ENCODE peak calls at places on chromosomes 13 and 19, in seven cellular contexts. U is psoas muscle, D is lower lobe of right lung, L is SK-N-SH, Y is cardiac muscle cell, H is upper lobe of left lung, C is left ventricle myocardium inferior. I is an unnamed sample. For H3K9me3, the result is how much of the 10 kb centered on the place peaks cover.

GRCh38 chr19:14127929-14128509 is 8.4 kb downstream of the ASF1B start:
- DNase-seq in U (peak), D (peak), L (no peak), Y (no peak), H (no peak), C (no peak), I (no peak)

GRCh38 chr13:27097691-27098090 is 73.9 kb downstream of the USP12 start:
- DNase-seq in U (no peak), D (no peak), L (no peak), Y (no peak), H (no peak), C (no peak), I (no peak)

GRCh38 chr19:38514812-38515633 is 81.5 kb downstream of the RYR1 start:
- DNase-seq in U (peak), D (peak), L (peak), Y (peak), H (peak), C (peak), I (peak)

GRCh38 chr19:4057913-4058695 is 8.6 kb downstream of the ZBTB7A start:
- DNase-seq in U (peak), D (peak), L (no peak), Y (no peak), H (peak), C (peak), I (no peak)

GRCh38 chr13:37295046-37295445 is 189.6 kb upstream of the CSNK1A1L start:
- DNase-seq in U (peak), D (no peak), L (no peak), Y (no peak), H (peak), C (peak), I (no peak)

GRCh38 chr13:103952183-103952582 is 886.0 kb upstream of the SLC10A2 start:
- DNase-seq in U (no peak), D (no peak), L (no peak), Y (no peak), H (no peak), C (no peak), I (no peak)

GRCh38 chr13:91647361-91647970 is 249.0 kb downstream of the GPC5 start:
- DNase-seq in U (no peak), D (no peak), L (peak), Y (no peak), H (no peak), C (no peak), I (peak)

GRCh38 chr13:107373551-107373950 is 805.6 kb upstream of the ARGLU1 start:
- DNase-seq in U (no peak), D (no peak), L (no peak), Y (peak), H (no peak), C (no peak), I (peak)

GRCh38 chr13:109381546-109382180 is 404.7 kb downstream of the IRS2 start:
- DNase-seq in U (no peak), D (no peak), L (no peak), Y (no peak), H (no peak), C (no peak), I (no peak)

GRCh38 chr13:44812818-44813217 is 176.5 kb downstream of the NUFIP1 start:
- DNase-seq in U (no peak), D (no peak), L (no peak), Y (no peak), H (no peak), C (no peak), I (no peak)

GRCh38 chr13:35914662-35915061 is 216.5 kb downstream of the DCLK1 start:
- DNase-seq in U (no peak), D (no peak), L (no peak), Y (no peak), H (no peak), C (no peak), I (no peak)

GRCh38 chr13:39455534-39456175 is 147.3 kb downstream of the LHFPL6 start:
- DNase-seq in U (no peak), D (no peak), L (peak), Y (no peak), H (no peak), C (no peak), I (no peak)

GRCh38 chr13:74062933-74063332 is 71.3 kb downstream of the KLF12 start:
- DNase-seq in U (peak), D (no peak), L (no peak), Y (peak), H (no peak), C (peak), I (no peak)

GRCh38 chr13:41985788-41986508 is 25.0 kb upstream of the VWA8 start:
- DNase-seq in U (no peak), D (no peak), L (peak), Y (no peak), H (no peak), C (no peak), I (no peak)

GRCh38 chr19:17468302-17469091 is 1.8 kb upstream of the SLC27A1 start:
- DNase-seq in U (peak), D (peak), L (no peak), Y (no peak), H (peak), C (peak), I (peak)

GRCh38 chr19:1748703-1749341 is 4.5 kb upstream of the ONECUT3 start:
- DNase-seq in U (no peak), D (no peak), L (no peak), Y (no peak), H (peak), C (no peak), I (no peak)

GRCh38 chr13:110128546-110128945 is 178.4 kb downstream of the COL4A1 start:
- DNase-seq in U (no peak), D (no peak), L (no peak), Y (no peak), H (no peak), C (no peak), I (no peak)

GRCh38 chr19:47187797-47188196 is 43.2 kb downstream of the BBC3 start:
- DNase-seq in U (no peak), D (no peak), L (no peak), Y (no peak), H (no peak), C (no peak), I (no peak)

GRCh38 chr19:46875234-46875633 is 14.4 kb downstream of the ARHGAP35 start:
- DNase-seq in U (no peak), D (no peak), L (no peak), Y (no peak), H (no peak), C (no peak), I (no peak)

GRCh38 chr19:35240322-35240721 is 8.5 kb upstream of the LSR start:
- DNase-seq in U (no peak), D (no peak), L (no peak), Y (no peak), H (no peak), C (no peak), I (no peak)

GRCh38 chr19:18294467-18294864 is 13.0 kb upstream of the JUND start:
- DNase-seq in U (peak), D (peak), L (peak), Y (no peak), H (no peak), C (no peak), I (peak)

GRCh38 chr13:21549633-21550032 is 54.3 kb downstream of the MICU2 start:
- DNase-seq in U (no peak), D (no peak), L (no peak), Y (no peak), H (no peak), C (no peak), I (no peak)

GRCh38 chr13:35475960-35476943 is at the start of gene MAB21L1:
- DNase-seq in U (peak), D (no peak), L (peak), Y (peak), H (peak), C (no peak), I (peak)

GRCh38 chr19:55640043-55640576 is 692 bp upstream of the ZNF580 start:
- DNase-seq in U (peak), D (peak), L (peak), Y (no peak), H (peak), C (peak), I (peak)

GRCh38 chr19:5170329-5170745 is 170.3 kb downstream of the PTPRS start:
- DNase-seq in U (no peak), D (peak), L (peak), Y (no peak), H (no peak), C (no peak), I (no peak)

GRCh38 chr19:2387367-2388288 is 27.6 kb downstream of the TMPRSS9 start:
- DNase-seq in U (no peak), D (no peak), L (no peak), Y (no peak), H (no peak), C (no peak), I (no peak)

GRCh38 chr19:28469544-28469943 is 743.4 kb downstream of the UQCRFS1 start:
- DNase-seq in U (no peak), D (no peak), L (no peak), Y (no peak), H (no peak), C (no peak), I (no peak)

GRCh38 chr13:74675185-74675584 is 541.0 kb upstream of the KLF12 start:
- DNase-seq in U (no peak), D (no peak), L (no peak), Y (no peak), H (no peak), C (no peak), I (no peak)

GRCh38 chr19:19637186-19637522 is 6.3 kb downstream of the GMIP start:
- DNase-seq in U (no peak), D (no peak), L (no peak), Y (no peak), H (peak), C (no peak), I (no peak)

GRCh38 chr19:2337329-2337707 is 8.8 kb downstream of the SPPL2B start:
- DNase-seq in U (peak), D (no peak), L (peak), Y (peak), H (peak), C (no peak), I (peak)

GRCh38 chr19:51887522-51888498 is at the start of gene ZNF577:
- DNase-seq in U (peak), D (peak), L (peak), Y (peak), H (peak), C (peak), I (peak)

GRCh38 chr13:100235311-100235901 is 146.5 kb downstream of the PCCA start:
- DNase-seq in U (no peak), D (no peak), L (peak), Y (peak), H (no peak), C (no peak), I (peak)

GRCh38 chr19:17627921-17628320 is 60.2 kb downstream of the UNC13A start:
- DNase-seq in U (no peak), D (peak), L (no peak), Y (no peak), H (no peak), C (no peak), I (no peak)

GRCh38 chr19:8352134-8352827 is 9.2 kb upstream of the KANK3 start:
- DNase-seq in U (no peak), D (no peak), L (no peak), Y (no peak), H (no peak), C (no peak), I (peak)

GRCh38 chr19:8302734-8303133 is 5.4 kb downstream of the CD320 start:
- DNase-seq in U (no peak), D (peak), L (no peak), Y (no peak), H (no peak), C (no peak), I (no peak)

GRCh38 chr19:7852851-7853759 is 21.1 kb downstream of the PRR36 start:
- DNase-seq in U (peak), D (peak), L (peak), Y (peak), H (peak), C (peak), I (peak)

GRCh38 chr13:32107474-32107873 is 75.9 kb downstream of the FRY start:
- DNase-seq in U (no peak), D (no peak), L (no peak), Y (no peak), H (no peak), C (no peak), I (no peak)

GRCh38 chr19:42327381-42327780 is 1.9 kb downstream of the MEGF8 start:
- DNase-seq in U (no peak), D (no peak), L (no peak), Y (no peak), H (no peak), C (no peak), I (no peak)

GRCh38 chr13:50384724-50385123 is 369.5 kb downstream of the KCNRG start:
- DNase-seq in U (no peak), D (no peak), L (no peak), Y (no peak), H (no peak), C (no peak), I (no peak)

GRCh38 chr13:50388481-50388880 is 373.2 kb downstream of the KCNRG start:
- DNase-seq in U (no peak), D (no peak), L (no peak), Y (no peak), H (no peak), C (no peak), I (no peak)

GRCh38 chr13:50389726-50390125 is 374.5 kb downstream of the KCNRG start:
- DNase-seq in U (no peak), D (no peak), L (no peak), Y (no peak), H (no peak), C (no peak), I (no peak)

GRCh38 chr13:50387124-50387581 is 371.9 kb downstream of the KCNRG start:
- DNase-seq in U (peak), D (peak), L (peak), Y (peak), H (peak), C (peak), I (peak)

GRCh38 chr13:50386527-50387123 is 371.4 kb downstream of the KCNRG start:
- DNase-seq in U (no peak), D (no peak), L (no peak), Y (peak), H (peak), C (peak), I (peak)
- H3K4me3 ChIP-seq in U (peak), D (peak), L (no peak), Y (no peak), H (peak), C (peak), I (peak)

DNA sequence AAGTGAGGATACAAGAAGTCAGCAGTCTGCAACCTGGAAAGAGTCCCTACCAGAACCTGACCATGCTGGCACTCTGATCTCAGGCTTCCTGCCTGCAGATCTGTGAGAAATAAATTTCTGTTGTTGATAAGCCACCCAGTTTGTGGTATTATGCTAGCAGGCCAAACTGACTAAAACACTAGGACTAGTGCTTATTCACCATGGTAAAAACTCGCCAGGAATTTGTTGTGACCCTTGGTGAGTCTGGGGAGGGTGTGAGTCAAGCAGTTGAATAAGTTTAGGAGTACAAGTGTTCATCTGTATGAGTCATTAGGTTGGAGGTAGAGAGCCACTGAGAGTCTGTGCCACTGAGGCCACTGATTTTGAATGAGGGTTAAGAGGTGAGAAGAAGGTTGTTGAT is 3.6 kb downstream of the ZIK1 start:
- DNase-seq in U (no peak), D (no peak), L (no peak), Y (no peak), H (no peak), C (no peak), I (no peak)
- H3K9me3 ChIP-seq in U (half or more), D (half or more), L (under half), Y (under half), H (half or more), C (half or more), I (under half)

GRCh38 chr19:22595422-22595821 is 38.7 kb upstream of the ZNF492 start:
- DNase-seq in U (no peak), D (no peak), L (no peak), Y (no peak), H (no peak), C (no peak), I (no peak)
- H3K4me3 ChIP-seq in U (no peak), D (no peak), L (no peak), Y (no peak), H (no peak), C (no peak), I (no peak)

GRCh38 chr19:40735003-40735771 is 15.1 kb downstream of the ACTMAP start:
- DNase-seq in U (no peak), D (no peak), L (no peak), Y (no peak), H (no peak), C (no peak), I (no peak)
- H3K9me3 ChIP-seq in U (under half), D (under half), L (under half), Y (under half), H (under half), C (under half), I (under half)

GRCh38 chr19:44609219-44609618 is 4.1 kb upstream of the IGSF23 start:
- DNase-seq in U (no peak), D (no peak), L (no peak), Y (no peak), H (no peak), C (no peak), I (no peak)

GRCh38 chr19:44607917-44608316 is 5.4 kb upstream of the IGSF23 start:
- DNase-seq in U (no peak), D (no peak), L (no peak), Y (no peak), H (no peak), C (no peak), I (no peak)

GRCh38 chr19:44607049-44607448 is 6.3 kb upstream of the IGSF23 start:
- DNase-seq in U (no peak), D (no peak), L (no peak), Y (no peak), H (no peak), C (no peak), I (no peak)

GRCh38 chr19:44605547-44605946 is 7.8 kb upstream of the IGSF23 start:
- DNase-seq in U (no peak), D (no peak), L (no peak), Y (no peak), H (no peak), C (no peak), I (no peak)

DNA sequence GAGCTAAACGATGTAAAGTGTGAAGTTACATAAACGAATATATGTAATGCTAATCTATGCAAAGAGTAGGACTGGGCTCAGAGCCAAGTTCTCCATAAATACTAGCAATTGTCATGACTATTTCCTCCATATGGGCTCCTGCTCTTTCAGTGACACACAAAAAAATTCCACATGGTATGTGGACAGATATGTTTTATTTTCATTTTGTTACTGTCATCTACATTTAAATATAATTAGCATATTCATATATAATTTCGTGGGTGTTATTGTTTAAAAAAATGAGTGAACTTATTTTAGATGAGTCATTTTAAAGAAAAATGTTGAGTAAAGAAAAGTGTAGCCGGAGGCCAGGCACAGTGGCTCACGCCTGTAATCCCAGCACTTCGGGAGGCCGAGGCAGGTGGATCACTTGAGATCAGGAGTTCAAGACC is 5.0 kb upstream of the IGSF23 start:
- DNase-seq in U (no peak), D (no peak), L (no peak), Y (no peak), H (no peak), C (no peak), I (no peak)
- H3K4me3 ChIP-seq in U (no peak), D (no peak), L (no peak), Y (no peak), H (no peak), C (no peak), I (no peak)

GRCh38 chr19:48724796-48725753 is 5.5 kb upstream of the MAMSTR start:
- DNase-seq in U (no peak), D (no peak), L (peak), Y (peak), H (peak), C (peak), I (peak)
- H3K9me3 ChIP-seq in U (under half), D (under half), L (under half), Y (under half), H (under half), C (under half), I (under half)

DNA sequence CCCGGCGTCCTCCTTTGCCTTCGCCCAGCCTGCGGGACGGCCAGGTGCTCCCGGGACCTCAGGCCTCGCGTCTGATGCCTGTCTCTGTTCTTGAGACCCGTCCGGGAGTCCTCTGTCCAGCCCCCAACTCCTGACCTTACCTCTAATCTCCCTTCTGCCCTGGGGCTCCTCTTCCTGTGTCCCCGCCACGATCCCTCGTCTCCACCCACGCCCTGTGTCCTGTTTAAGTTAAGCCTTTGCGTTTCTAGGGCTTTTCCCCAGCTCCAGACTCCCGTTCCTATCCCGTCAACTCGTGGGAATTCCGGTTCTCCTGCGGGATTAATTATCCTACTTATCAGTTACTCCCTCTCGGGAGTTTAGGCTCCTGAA is 686 bp downstream of the LENG8 start:
- DNase-seq in U (no peak), D (peak), L (no peak), Y (no peak), H (no peak), C (no peak), I (no peak)
- H3K4me3 ChIP-seq in U (peak), D (peak), L (peak), Y (peak), H (peak), C (peak), I (peak)

DNA sequence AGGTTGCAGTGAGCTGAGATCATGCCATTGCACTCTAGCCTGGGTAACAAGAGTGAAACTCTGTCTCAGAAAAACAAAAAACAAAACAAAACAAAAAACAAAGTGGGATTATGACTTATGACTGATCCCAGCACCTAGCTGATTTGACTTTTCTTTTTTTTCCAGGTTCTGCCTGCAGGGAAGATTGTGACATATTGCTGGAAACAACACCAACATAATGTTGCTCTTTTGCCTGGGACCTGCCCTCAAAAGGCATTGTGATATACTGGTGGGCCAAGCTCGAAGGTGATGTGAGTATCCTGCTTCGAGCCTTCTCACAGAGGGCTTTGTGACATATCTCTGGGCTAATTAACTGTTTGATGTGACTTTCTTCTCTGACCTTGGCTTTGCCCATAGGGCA is 42.0 kb upstream of the ZNF43 start:
- DNase-seq in U (no peak), D (no peak), L (no peak), Y (no peak), H (no peak), C (no peak), I (no peak)
- H3K9me3 ChIP-seq in U (under half), D (under half), L (under half), Y (under half), H (under half), C (under half), I (under half)